ENCODE peak calls at places on chromosomes 2 and 18, in four cellular contexts. X is activated CD4-positive, alpha-beta T cell treated with anti-CD3 and anti-CD28 coated beads for 4 hours; P is stimulated activated naive B cell treated with anti-CD40 and anti-IgM and Interleukin-4, amounts not matched to agents 10 μg/mL and 1 μg/mL and 100 μg/mL, for 72 hours; R is endodermal cell. K is an unnamed sample.

GRCh38 chr2:102522169-102522568 is 49.1 kb downstream of the SLC9A4 start:
- DNase-seq in X (no peak), P (no peak), R (no peak), K (no peak)

GRCh38 chr18:56716692-56717146 is 65.6 kb downstream of the WDR7 start:
- DNase-seq in X (no peak), P (no peak), R (no peak), K (no peak)

GRCh38 chr18:48441405-48441881 is 32.3 kb upstream of the ZBTB7C start:
- DNase-seq in X (no peak), P (no peak), R (no peak), K (peak; percentile 64)

GRCh38 chr2:223041527-223042109 is 10.4 kb upstream of the KCNE4 start:
- DNase-seq in X (no peak), P (no peak), R (peak; percentile 78), K (peak; percentile 10)

GRCh38 chr2:37877457-37878315 is 47.4 kb upstream of the RMDN2 start:
- DNase-seq in X (no peak), P (no peak), R (no peak), K (peak; percentile 35)

GRCh38 chr18:63908858-63909257 is 1.1 kb downstream of the SERPINB10 start:
- DNase-seq in X (no peak), P (no peak), R (no peak), K (no peak)

GRCh38 chr2:163641986-163642385 is 93.8 kb downstream of the FIGN start:
- DNase-seq in X (no peak), P (no peak), R (no peak), K (no peak)

GRCh38 chr2:236706288-236706687 is 136.7 kb downstream of the ACKR3 start:
- DNase-seq in X (no peak), P (no peak), R (no peak), K (no peak)

GRCh38 chr2:178863856-178864620 is 56.8 kb upstream of the TTN start:
- DNase-seq in X (no peak), P (no peak), R (peak; percentile 48), K (no peak)

GRCh38 chr2:166373951-166374350 is 1.8 kb downstream of the SCN9A start:
- DNase-seq in X (no peak), P (no peak), R (no peak), K (peak; percentile 52)